ENCODE peak calls at places on chromosomes 4 and X, in six cellular contexts. One of them, this sample, is unnamed.

GRCh38 chr4:726816-727215 is 21.2 kb downstream of the PCGF3 start:
- DNase-seq in cardiac muscle cell: no peak
- DNase-seq in HFF-Myc: no peak
- DNase-seq in ovary: no peak
- DNase-seq in endodermal cell: no peak
- DNase-seq in AG09309: no peak
- DNase-seq in this sample: no peak

GRCh38 chrX:16992902-16993301 is 46.4 kb downstream of the REPS2 start:
- DNase-seq in cardiac muscle cell: no peak
- DNase-seq in HFF-Myc: no peak
- DNase-seq in ovary: no peak
- DNase-seq in endodermal cell: no peak
- DNase-seq in AG09309: no peak
- DNase-seq in this sample: no peak

GRCh38 chr4:174437324-174437723 is 85.0 kb downstream of the HPGD start:
- DNase-seq in cardiac muscle cell: no peak
- DNase-seq in HFF-Myc: peak
- DNase-seq in ovary: no peak
- DNase-seq in endodermal cell: no peak
- DNase-seq in AG09309: peak
- DNase-seq in this sample: no peak

GRCh38 chr4:164890691-164891090 is 13.7 kb downstream of the APELA start:
- DNase-seq in cardiac muscle cell: no peak
- DNase-seq in HFF-Myc: no peak
- DNase-seq in ovary: no peak
- DNase-seq in endodermal cell: no peak
- DNase-seq in AG09309: no peak
- DNase-seq in this sample: no peak

GRCh38 chr4:38157592-38157991 is 197.4 kb downstream of the PTTG2 start:
- DNase-seq in cardiac muscle cell: no peak
- DNase-seq in HFF-Myc: no peak
- DNase-seq in ovary: no peak
- DNase-seq in endodermal cell: no peak
- DNase-seq in AG09309: no peak
- DNase-seq in this sample: no peak

GRCh38 chr4:87019898-87020297 is 85.1 kb downstream of the AFF1 start:
- DNase-seq in cardiac muscle cell: no peak
- DNase-seq in HFF-Myc: no peak
- DNase-seq in ovary: no peak
- DNase-seq in endodermal cell: no peak
- DNase-seq in AG09309: no peak
- DNase-seq in this sample: no peak

GRCh38 chr4:126630171-126630570 is 1002.6 kb upstream of the INTU start:
- DNase-seq in cardiac muscle cell: no peak
- DNase-seq in HFF-Myc: no peak
- DNase-seq in ovary: no peak
- DNase-seq in endodermal cell: no peak
- DNase-seq in AG09309: no peak
- DNase-seq in this sample: no peak

GRCh38 chrX:12210196-12210815 is 72.0 kb downstream of the FRMPD4 start:
- DNase-seq in cardiac muscle cell: no peak
- DNase-seq in HFF-Myc: no peak
- DNase-seq in ovary: no peak
- DNase-seq in endodermal cell: no peak
- DNase-seq in AG09309: peak
- DNase-seq in this sample: no peak

GRCh38 chr4:16752150-16752549 is 146.3 kb downstream of the LDB2 start:
- DNase-seq in cardiac muscle cell: no peak
- DNase-seq in HFF-Myc: peak
- DNase-seq in ovary: no peak
- DNase-seq in endodermal cell: no peak
- DNase-seq in AG09309: no peak
- DNase-seq in this sample: no peak

GRCh38 chr4:17535242-17535641 is 20.3 kb downstream of the CLRN2 start:
- DNase-seq in cardiac muscle cell: no peak
- DNase-seq in HFF-Myc: no peak
- DNase-seq in ovary: no peak
- DNase-seq in endodermal cell: no peak
- DNase-seq in AG09309: no peak
- DNase-seq in this sample: no peak

GRCh38 chr4:10639100-10639499 is 45.5 kb downstream of the CLNK start:
- DNase-seq in cardiac muscle cell: no peak
- DNase-seq in HFF-Myc: no peak
- DNase-seq in ovary: no peak
- DNase-seq in endodermal cell: no peak
- DNase-seq in AG09309: no peak
- DNase-seq in this sample: no peak

GRCh38 chrX:4579480-4579879 is 866.0 kb upstream of the PRKX start:
- DNase-seq in cardiac muscle cell: no peak
- DNase-seq in HFF-Myc: no peak
- DNase-seq in ovary: no peak
- DNase-seq in endodermal cell: no peak
- DNase-seq in AG09309: no peak
- DNase-seq in this sample: no peak

GRCh38 chr4:81360722-81361121 is 111.0 kb downstream of the RASGEF1B start:
- DNase-seq in cardiac muscle cell: no peak
- DNase-seq in HFF-Myc: no peak
- DNase-seq in ovary: no peak
- DNase-seq in endodermal cell: no peak
- DNase-seq in AG09309: no peak
- DNase-seq in this sample: no peak

GRCh38 chrX:97234471-97235097 is 350.9 kb downstream of the RPA4 start:
- DNase-seq in cardiac muscle cell: no peak
- DNase-seq in HFF-Myc: no peak
- DNase-seq in ovary: no peak
- DNase-seq in endodermal cell: no peak
- DNase-seq in AG09309: no peak
- DNase-seq in this sample: no peak

GRCh38 chr4:11805837-11806236 is 377.1 kb upstream of the HS3ST1 start:
- DNase-seq in cardiac muscle cell: peak
- DNase-seq in HFF-Myc: no peak
- DNase-seq in ovary: no peak
- DNase-seq in endodermal cell: no peak
- DNase-seq in AG09309: no peak
- DNase-seq in this sample: no peak

GRCh38 chr4:7906171-7906581 is 33.5 kb downstream of the AFAP1 start:
- DNase-seq in cardiac muscle cell: no peak
- DNase-seq in HFF-Myc: no peak
- DNase-seq in ovary: no peak
- DNase-seq in endodermal cell: no peak
- DNase-seq in AG09309: no peak
- DNase-seq in this sample: no peak

GRCh38 chr4:40395166-40395900 is 60.2 kb downstream of the CHRNA9 start:
- DNase-seq in cardiac muscle cell: no peak
- DNase-seq in HFF-Myc: no peak
- DNase-seq in ovary: no peak
- DNase-seq in endodermal cell: no peak
- DNase-seq in AG09309: no peak
- DNase-seq in this sample: no peak

GRCh38 chr4:6992728-6993655 is 50.2 kb upstream of the TADA2B start:
- DNase-seq in cardiac muscle cell: no peak
- DNase-seq in HFF-Myc: no peak
- DNase-seq in ovary: no peak
- DNase-seq in endodermal cell: no peak
- DNase-seq in AG09309: no peak
- DNase-seq in this sample: no peak

GRCh38 chrX:14409341-14409740 is 120.0 kb upstream of the GLRA2 start:
- DNase-seq in cardiac muscle cell: no peak
- DNase-seq in HFF-Myc: peak
- DNase-seq in ovary: no peak
- DNase-seq in endodermal cell: no peak
- DNase-seq in AG09309: no peak
- DNase-seq in this sample: no peak

GRCh38 chr4:47483722-47484121 is 1.4 kb upstream of the ATP10D start:
- DNase-seq in cardiac muscle cell: no peak
- DNase-seq in HFF-Myc: no peak
- DNase-seq in ovary: no peak
- DNase-seq in endodermal cell: no peak
- DNase-seq in AG09309: no peak
- DNase-seq in this sample: no peak

GRCh38 chr4:55124337-55125076 is 888 bp downstream of the KDR start:
- DNase-seq in cardiac muscle cell: peak
- DNase-seq in HFF-Myc: no peak
- DNase-seq in ovary: no peak
- DNase-seq in endodermal cell: peak
- DNase-seq in AG09309: no peak
- DNase-seq in this sample: no peak

GRCh38 chr4:147334478-147334877 is 146.4 kb upstream of the EDNRA start:
- DNase-seq in cardiac muscle cell: no peak
- DNase-seq in HFF-Myc: no peak
- DNase-seq in ovary: no peak
- DNase-seq in endodermal cell: no peak
- DNase-seq in AG09309: no peak
- DNase-seq in this sample: no peak

GRCh38 chrX:110415440-110416167 is 57.0 kb downstream of the RTL9 start:
- DNase-seq in cardiac muscle cell: no peak
- DNase-seq in HFF-Myc: no peak
- DNase-seq in ovary: no peak
- DNase-seq in endodermal cell: no peak
- DNase-seq in AG09309: no peak
- DNase-seq in this sample: no peak

GRCh38 chr4:139910106-139910505 is 243.9 kb downstream of the MAML3 start:
- DNase-seq in cardiac muscle cell: no peak
- DNase-seq in HFF-Myc: no peak
- DNase-seq in ovary: no peak
- DNase-seq in endodermal cell: no peak
- DNase-seq in AG09309: no peak
- DNase-seq in this sample: no peak
- TF ChIP-seq CTCF in cardiac muscle cell: no peak
- TF ChIP-seq CTCF in HFF-Myc: no peak
- TF ChIP-seq CTCF in ovary: no peak
- TF ChIP-seq CTCF in endodermal cell: no peak
- TF ChIP-seq CTCF in AG09309: no peak
- TF ChIP-seq CTCF in this sample: no peak

DNA sequence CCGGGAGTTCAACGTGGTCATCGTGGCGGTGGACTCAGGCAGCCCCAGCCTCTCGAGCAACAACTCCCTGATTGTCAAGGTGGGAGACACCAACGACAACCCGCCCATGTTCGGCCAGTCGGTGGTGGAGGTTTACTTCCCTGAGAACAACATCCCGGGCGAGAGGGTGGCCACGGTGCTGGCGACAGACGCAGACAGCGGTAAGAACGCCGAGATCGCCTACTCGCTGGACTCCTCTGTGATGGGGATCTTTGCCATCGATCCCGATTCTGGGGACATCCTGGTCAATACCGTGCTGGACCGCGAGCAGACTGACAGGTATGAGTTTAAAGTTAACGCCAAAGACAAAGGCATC is 2.7 kb downstream of the PCDH7 start:
- DNase-seq in cardiac muscle cell: peak
- DNase-seq in HFF-Myc: no peak
- DNase-seq in ovary: no peak
- DNase-seq in endodermal cell: peak
- DNase-seq in AG09309: no peak
- DNase-seq in this sample: no peak
- H3K4me3 ChIP-seq in cardiac muscle cell: peak
- H3K4me3 ChIP-seq in HFF-Myc: no peak
- H3K4me3 ChIP-seq in ovary: peak
- H3K4me3 ChIP-seq in endodermal cell: peak
- H3K4me3 ChIP-seq in AG09309: peak
- H3K4me3 ChIP-seq in this sample: no peak

GRCh38 chr4:176898791-176899190 is 106.1 kb upstream of the VEGFC start:
- DNase-seq in cardiac muscle cell: no peak
- DNase-seq in HFF-Myc: no peak
- DNase-seq in ovary: no peak
- DNase-seq in endodermal cell: no peak
- DNase-seq in AG09309: no peak
- DNase-seq in this sample: no peak

GRCh38 chr4:176894498-176894897 is 101.8 kb upstream of the VEGFC start:
- DNase-seq in cardiac muscle cell: no peak
- DNase-seq in HFF-Myc: no peak
- DNase-seq in ovary: no peak
- DNase-seq in endodermal cell: no peak
- DNase-seq in AG09309: no peak
- DNase-seq in this sample: no peak

GRCh38 chr4:176897226-176897625 is 104.5 kb upstream of the VEGFC start:
- DNase-seq in cardiac muscle cell: no peak
- DNase-seq in HFF-Myc: no peak
- DNase-seq in ovary: no peak
- DNase-seq in endodermal cell: no peak
- DNase-seq in AG09309: no peak
- DNase-seq in this sample: no peak

DNA sequence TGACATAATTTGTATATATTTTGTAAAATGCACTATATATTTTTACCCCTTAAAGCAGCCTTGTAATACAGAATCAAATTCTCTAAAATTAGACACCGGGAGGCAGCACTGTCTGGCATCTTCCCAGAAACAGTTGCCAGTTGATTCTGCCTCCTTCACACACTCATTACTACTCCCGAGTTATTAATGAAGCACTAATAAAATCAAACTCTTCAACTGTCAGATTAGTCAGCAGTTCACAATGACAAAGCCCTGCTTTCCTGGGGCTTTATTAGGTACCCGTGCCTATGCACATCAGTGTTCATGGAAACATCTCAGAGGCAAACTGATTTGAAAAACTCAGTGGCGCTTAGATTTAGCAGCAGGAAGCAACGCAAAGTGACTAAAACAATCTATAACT is 103.5 kb upstream of the VEGFC start:
- DNase-seq in cardiac muscle cell: no peak
- DNase-seq in HFF-Myc: no peak
- DNase-seq in ovary: no peak
- DNase-seq in endodermal cell: no peak
- DNase-seq in AG09309: no peak
- DNase-seq in this sample: no peak
- TF ChIP-seq CTCF in cardiac muscle cell: no peak
- TF ChIP-seq CTCF in HFF-Myc: no peak
- TF ChIP-seq CTCF in ovary: no peak
- TF ChIP-seq CTCF in endodermal cell: no peak
- TF ChIP-seq CTCF in AG09309: no peak
- TF ChIP-seq CTCF in this sample: no peak

DNA sequence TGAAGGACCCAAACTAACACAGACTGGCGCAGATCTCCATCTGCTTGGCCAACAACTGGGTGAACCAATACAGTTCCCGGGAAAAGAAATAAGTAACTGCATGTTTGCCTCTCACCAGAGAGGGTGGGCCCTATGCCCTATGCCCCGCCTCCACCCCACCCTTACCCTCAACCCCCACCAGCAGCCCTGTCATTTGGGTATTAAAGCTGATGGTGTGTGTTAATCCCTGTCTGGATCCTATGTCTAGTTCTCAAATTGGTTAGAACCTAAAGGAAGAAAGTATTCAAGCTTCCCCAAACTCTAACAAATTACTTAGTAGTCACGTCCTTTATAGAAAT is 19.0 kb downstream of the SMPX start:
- DNase-seq in cardiac muscle cell: no peak
- DNase-seq in HFF-Myc: no peak
- DNase-seq in ovary: no peak
- DNase-seq in endodermal cell: peak
- DNase-seq in AG09309: no peak
- DNase-seq in this sample: no peak
- H3K4me3 ChIP-seq in cardiac muscle cell: no peak
- H3K4me3 ChIP-seq in HFF-Myc: no peak
- H3K4me3 ChIP-seq in ovary: no peak
- H3K4me3 ChIP-seq in endodermal cell: no peak
- H3K4me3 ChIP-seq in AG09309: no peak
- H3K4me3 ChIP-seq in this sample: no peak